ENCODE peak calls at places on chromosomes 3 and 15, in six cellular contexts. U, F, S, T, M and I are unnamed samples.

GRCh38 chr3:16171009-16171408 is 3.5 kb upstream of the GALNT15 start:
- ATAC-seq in S (no peak), M (no peak), F (no peak), U (no peak), T (no peak), I (no peak)

GRCh38 chr3:89947357-89947954 is 840.0 kb downstream of the EPHA3 start:
- ATAC-seq in S (peak; percentile 22), T (no peak), M (no peak), U (no peak), F (no peak), I (no peak)

GRCh38 chr3:188158731-188159355 is 4.9 kb downstream of the LPP start:
- ATAC-seq in F (no peak), S (no peak), T (no peak), U (no peak), M (no peak), I (no peak)

GRCh38 chr3:186235554-186235953 is 126.5 kb downstream of the DGKG start:
- ATAC-seq in M (no peak), T (no peak), U (no peak), F (peak; percentile 89), S (no peak), I (no peak)

GRCh38 chr15:35182841-35183479 is 97.9 kb upstream of the NANOGP8 start:
- ATAC-seq in S (no peak), M (no peak), T (no peak), U (no peak), F (peak; percentile 93), I (no peak)

GRCh38 chr3:171186383-171186782 is 159.9 kb upstream of the SLC2A2 start:
- ATAC-seq in U (no peak), T (no peak), F (no peak), S (no peak), M (no peak), I (no peak)

GRCh38 chr3:43949594-43949993 is 258.9 kb downstream of the ABHD5 start:
- ATAC-seq in T (no peak), U (no peak), M (no peak), F (peak; percentile 58), S (no peak), I (no peak)

GRCh38 chr3:85524104-85524503 is 565.3 kb downstream of the CADM2 start:
- ATAC-seq in T (no peak), F (no peak), S (no peak), M (no peak), U (no peak), I (no peak)

GRCh38 chr3:31670722-31671121 is 138.0 kb downstream of the STT3B start:
- ATAC-seq in U (no peak), F (no peak), S (no peak), M (no peak), T (no peak), I (no peak)

DNA sequence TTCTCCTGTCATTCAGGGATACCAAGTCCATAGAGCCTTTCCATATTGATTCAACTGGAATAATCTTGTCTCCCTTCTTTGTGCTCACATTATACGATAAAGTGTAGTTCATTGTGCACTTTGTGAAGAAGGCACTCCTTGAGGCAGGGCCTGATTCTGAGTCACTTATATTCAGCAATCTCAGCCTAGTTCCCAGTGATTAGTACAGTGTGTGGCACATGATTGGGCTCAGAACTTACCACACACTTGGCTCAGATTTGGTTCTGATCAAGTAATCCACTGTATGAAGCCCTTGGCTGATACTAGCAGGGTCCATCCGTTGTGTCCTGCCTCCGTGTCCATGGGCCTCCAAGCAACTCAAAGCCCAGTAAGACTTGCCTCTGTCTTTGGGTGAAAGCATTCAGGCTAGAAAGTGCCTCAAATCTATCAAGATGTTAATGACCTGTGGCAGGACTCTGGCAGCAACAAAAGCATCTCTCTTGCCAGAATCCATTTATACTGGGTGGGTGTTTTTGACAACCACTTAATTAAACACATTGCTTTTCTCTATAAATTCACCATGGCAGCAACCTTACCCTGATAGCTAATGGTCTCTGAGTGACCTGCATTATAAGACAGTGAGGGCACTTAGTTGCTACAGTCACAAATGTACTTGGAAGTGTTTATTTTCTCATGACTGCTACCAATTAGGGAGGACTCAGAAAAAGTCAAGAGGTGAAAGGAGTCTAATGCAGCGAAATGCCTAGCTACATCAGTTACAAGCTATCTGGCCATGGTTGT is 51.3 kb downstream of the TPRG1 start:
- ATAC-seq in M (no peak), F (no peak), S (no peak), T (no peak), U (no peak), I (no peak)
- TF ChIP-seq EP300 in M (no peak), F (no peak), S (no peak), T (no peak), U (no peak), I (no peak)

GRCh38 chr3:49666592-49666991 is 7.6 kb upstream of the APEH start:
- ATAC-seq in S (no peak), M (peak; percentile 72), U (no peak), T (no peak), F (no peak), I (no peak)
- TF ChIP-seq POLR2A in S (no peak), M (no peak), U (no peak), T (no peak), F (no peak), I (no peak)

DNA sequence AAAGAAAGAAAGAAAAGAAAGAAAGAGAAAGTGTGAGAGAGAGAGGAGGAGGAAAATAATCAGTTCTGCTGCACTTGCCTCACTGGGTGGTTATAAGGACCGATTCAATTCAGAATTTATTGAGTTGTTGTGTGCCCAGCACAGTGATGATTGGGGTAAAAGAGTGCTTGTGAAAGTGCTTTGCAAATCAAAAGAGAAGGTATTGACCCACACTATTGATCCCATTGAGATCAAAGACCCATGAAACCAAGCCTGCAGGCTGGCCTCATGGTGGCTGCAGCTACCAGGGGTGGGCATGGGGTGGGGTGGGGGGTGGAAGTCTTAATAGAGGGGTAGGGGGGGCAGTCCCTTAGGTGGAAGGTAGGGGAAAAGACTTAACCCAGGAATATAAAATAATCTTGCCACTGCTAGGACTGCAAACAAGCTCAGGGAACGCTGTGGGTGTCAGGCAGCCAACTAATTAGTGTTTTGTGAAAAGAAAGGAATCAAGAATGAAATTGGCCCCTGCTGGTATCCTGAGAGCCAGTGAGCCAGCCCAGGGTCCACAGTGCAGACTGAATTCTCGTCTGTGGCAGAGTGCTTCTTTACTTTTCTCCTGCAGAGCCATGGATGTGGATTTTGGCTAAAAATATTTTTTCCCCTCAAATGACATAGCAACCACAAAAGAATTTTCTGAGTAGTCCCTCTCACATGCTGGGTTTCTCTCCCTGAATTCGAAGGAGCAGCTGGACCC is 34.2 kb downstream of the CLEC3B start:
- ATAC-seq in F (no peak), T (no peak), U (no peak), S (no peak), M (no peak), I (no peak)
- H3K4me1 ChIP-seq in F (no peaks in the 10 kb centered on the region), T (peaks cover 6% of the 10 kb centered on the region), U (peaks cover 81% of the 10 kb centered on the region), S (peaks cover 29% of the 10 kb centered on the region), M (peaks cover 7% of the 10 kb centered on the region), I (peaks cover 3% of the 10 kb centered on the region)

DNA sequence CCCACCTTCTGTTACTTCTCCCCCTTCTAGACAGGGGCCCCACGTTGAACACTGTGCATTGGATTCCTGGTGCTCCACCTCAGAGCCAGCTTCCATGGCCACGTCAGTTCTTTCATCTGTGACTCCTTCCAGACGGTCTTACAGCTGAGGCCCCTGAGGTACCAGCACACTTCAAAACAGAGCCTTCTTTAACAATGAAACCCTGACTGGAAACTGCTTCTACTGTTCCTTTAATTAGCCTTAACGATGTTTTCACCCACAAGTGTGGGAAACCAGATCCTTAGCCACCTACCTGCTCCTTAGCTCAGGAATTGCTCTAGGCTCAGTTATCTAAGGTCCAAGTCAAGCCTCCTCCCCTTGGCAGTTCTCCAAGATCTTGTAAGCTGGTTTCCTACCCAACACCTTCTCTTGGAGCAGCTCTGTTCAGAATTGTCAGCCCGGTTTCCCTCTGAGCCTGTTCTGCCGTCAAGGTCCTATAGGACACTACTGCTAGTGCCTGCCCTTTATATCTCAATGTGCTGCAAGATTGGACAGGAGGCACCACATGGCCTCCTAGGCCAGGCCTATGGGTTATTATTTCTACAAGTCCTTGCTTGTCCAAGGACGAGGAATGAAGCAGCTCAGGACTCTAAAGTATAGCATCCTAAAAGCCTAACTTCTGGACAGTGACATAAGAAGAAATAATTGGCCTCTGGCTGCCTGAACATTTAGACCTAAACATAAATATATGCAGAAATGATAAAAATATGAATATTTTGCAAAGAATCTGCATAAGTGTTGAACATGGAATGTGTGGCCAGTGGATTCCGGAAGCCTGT is 80.6 kb downstream of the FMN1 start:
- ATAC-seq in T (no peak), F (no peak), M (no peak), S (no peak), U (no peak), I (no peak)
- TF ChIP-seq EP300 in T (no peak), F (no peak), M (no peak), S (no peak), U (no peak), I (no peak)

GRCh38 chr3:189945935-189946709 is 174.6 kb downstream of the P3H2 start:
- ATAC-seq in F (no peak), T (no peak), S (no peak), M (no peak), U (no peak), I (no peak)

GRCh38 chr3:189947068-189947467 is 173.6 kb downstream of the P3H2 start:
- ATAC-seq in M (no peak), T (no peak), U (no peak), S (no peak), F (no peak), I (no peak)

GRCh38 chr3:189941679-189942078 is 179.0 kb downstream of the P3H2 start:
- ATAC-seq in F (no peak), M (peak; percentile 91), U (no peak), S (no peak), T (peak; percentile 44), I (no peak)

GRCh38 chr3:189942948-189943347 is 177.7 kb downstream of the P3H2 start:
- ATAC-seq in T (no peak), S (no peak), U (no peak), M (no peak), F (no peak), I (no peak)

DNA sequence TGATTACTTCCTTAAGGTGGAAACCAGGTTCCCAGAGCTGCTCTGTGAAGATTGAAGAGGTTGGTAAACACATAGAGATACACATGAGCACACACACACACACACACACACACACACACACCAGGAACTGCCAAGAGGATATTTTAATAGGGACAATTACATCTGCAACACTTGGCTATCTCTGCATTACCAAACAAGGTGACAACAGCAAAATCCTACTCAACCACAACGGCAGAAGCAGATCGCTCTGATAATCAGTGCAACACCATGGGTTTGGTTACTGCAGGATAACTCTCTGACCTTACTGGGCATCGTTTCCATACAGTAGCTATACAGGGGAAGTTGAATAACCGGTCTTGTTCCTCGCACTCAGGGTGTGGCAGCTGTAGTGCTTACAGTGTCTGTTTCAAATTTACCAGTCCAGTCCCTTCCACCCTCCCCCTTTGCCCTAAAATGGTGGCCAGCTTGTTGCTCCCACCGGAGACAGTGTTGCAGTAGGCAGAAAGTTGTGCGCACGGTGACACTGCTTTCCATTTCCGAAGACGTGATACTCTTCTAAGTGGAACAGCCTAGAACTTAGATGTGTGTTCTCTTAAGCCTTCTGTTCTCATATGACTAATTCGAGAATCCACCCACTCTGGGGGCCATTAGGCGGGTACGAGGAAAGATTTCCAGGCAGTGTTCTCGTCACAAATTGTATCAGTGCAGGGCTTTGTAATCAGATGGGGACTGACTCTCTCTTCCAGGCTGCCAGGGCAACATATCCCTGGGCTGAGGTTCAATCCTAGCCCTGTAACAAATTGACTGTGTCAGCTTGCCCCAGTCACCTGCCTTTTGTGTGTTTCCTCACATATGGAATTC is 176.2 kb downstream of the P3H2 start:
- ATAC-seq in F (no peak), M (no peak), U (no peak), T (no peak), S (no peak), I (no peak)
- TF ChIP-seq POLR2A in F (no peak), M (no peak), U (no peak), T (no peak), S (no peak), I (no peak)

GRCh38 chr3:65558821-65559220 is 479.9 kb downstream of the MAGI1 start:
- ATAC-seq in U (no peak), M (no peak), F (no peak), S (no peak), T (no peak), I (no peak)
- H3K4me1 ChIP-seq in U (peaks cover 25% of the 10 kb centered on the region), M (peaks cover 12% of the 10 kb centered on the region), F (no peaks in the 10 kb centered on the region), S (no peaks in the 10 kb centered on the region), T (no peaks in the 10 kb centered on the region), I (no peaks in the 10 kb centered on the region)